ENCODE peak calls at places on chromosomes 16 and 17, in four cellular contexts. C is activated B cell treated with CpG ODN at 0.5 μM for 24 hours, J is endothelial cell, N is Peyer's patch. D is an unnamed sample.

GRCh38 chr17:55598495-55598894 is 87.2 kb upstream of the SMIM36 start:
- DNase-seq in C (no peak), J (no peak), N (no peak), D (no peak)

GRCh38 chr16:58035356-58036170 is 10.0 kb downstream of the MMP15 start:
- DNase-seq in N (peak), J (no peak), C (no peak), D (no peak)

GRCh38 chr17:35588196-35588920 is 1.2 kb downstream of the AP2B1 start:
- DNase-seq in N (no peak), J (no peak), C (no peak), D (no peak)

GRCh38 chr16:20814761-20815160 is 8.4 kb downstream of the REXO5 start:
- DNase-seq in N (no peak), C (no peak), J (no peak), D (no peak)

GRCh38 chr16:20538181-20538580 is 38.0 kb downstream of the ACSM2B start:
- DNase-seq in J (no peak), C (no peak), N (no peak), D (no peak)

GRCh38 chr16:59047114-59047513 is 313.0 kb upstream of the GOT2 start:
- DNase-seq in C (no peak), N (no peak), J (no peak), D (no peak)

GRCh38 chr16:55971447-55971846 is 96.3 kb upstream of the CES5A start:
- DNase-seq in J (no peak), N (no peak), C (no peak), D (no peak)

GRCh38 chr17:66076546-66077190 is 115.3 kb downstream of the CEP112 start:
- DNase-seq in N (no peak), J (no peak), C (no peak), D (no peak)

GRCh38 chr16:64311241-64311640 is 810.6 kb downstream of the CDH11 start:
- DNase-seq in J (no peak), N (no peak), C (no peak), D (no peak)

GRCh38 chr17:4948166-4948996 is at the start of gene PFN1:
- DNase-seq in N (peak), C (peak), J (peak), D (peak)

GRCh38 chr16:53358884-53359283 is 75.4 kb upstream of the RBL2 start:
- DNase-seq in C (no peak), J (no peak), N (no peak), D (no peak)

GRCh38 chr16:11202260-11203091 is 53.5 kb downstream of the SOCS1 start:
- DNase-seq in N (no peak), J (no peak), C (no peak), D (no peak)

GRCh38 chr17:4739122-4740024 is at the start of the genes CXCL16 and ZMYND15:
- DNase-seq in N (peak), C (peak), J (peak), D (no peak)

GRCh38 chr17:81928497-81929252 is 1.1 kb upstream of the MAFG start:
- DNase-seq in C (no peak), J (no peak), N (no peak), D (no peak)

GRCh38 chr17:74873874-74874614 is 1.2 kb upstream of the FDXR start:
- DNase-seq in C (no peak), N (no peak), J (no peak), D (no peak)

GRCh38 chr16:50468749-50469078 is 79.5 kb upstream of the NKD1 start:
- DNase-seq in N (no peak), C (no peak), J (no peak), D (no peak)

GRCh38 chr16:2149630-2150417 is 1.4 kb downstream of the RAB26 start:
- DNase-seq in C (no peak), J (no peak), N (no peak), D (no peak)

GRCh38 chr17:9470171-9470570 is 105.4 kb downstream of the STX8 start:
- DNase-seq in J (no peak), N (no peak), C (no peak), D (no peak)

GRCh38 chr17:39963826-39964225 is 1.0 kb downstream of the GSDMA start:
- DNase-seq in N (no peak), C (no peak), J (no peak), D (no peak)

GRCh38 chr17:51948128-51948527 is 210.4 kb downstream of the CA10 start:
- DNase-seq in J (no peak), N (no peak), C (no peak), D (no peak)

GRCh38 chr16:84453061-84453752 is 51.3 kb downstream of the MEAK7 start:
- DNase-seq in J (no peak), N (peak), C (no peak), D (peak)
- TF ChIP-seq CTCF in J (no peak), N (no peak), C (no peak), D (no peak)

GRCh38 chr17:282000-282911 is 70.4 kb downstream of the RPH3AL start:
- DNase-seq in N (peak), C (no peak), J (no peak), D (peak)
- TF ChIP-seq CTCF in N (no peak), C (no peak), J (no peak), D (no peak)

GRCh38 chr16:31455601-31456314 is 3.5 kb upstream of the ARMC5 start:
- DNase-seq in J (peak), N (peak), C (no peak), D (no peak)
- TF ChIP-seq CTCF in J (no peak), N (no peak), C (no peak), D (peak)

DNA sequence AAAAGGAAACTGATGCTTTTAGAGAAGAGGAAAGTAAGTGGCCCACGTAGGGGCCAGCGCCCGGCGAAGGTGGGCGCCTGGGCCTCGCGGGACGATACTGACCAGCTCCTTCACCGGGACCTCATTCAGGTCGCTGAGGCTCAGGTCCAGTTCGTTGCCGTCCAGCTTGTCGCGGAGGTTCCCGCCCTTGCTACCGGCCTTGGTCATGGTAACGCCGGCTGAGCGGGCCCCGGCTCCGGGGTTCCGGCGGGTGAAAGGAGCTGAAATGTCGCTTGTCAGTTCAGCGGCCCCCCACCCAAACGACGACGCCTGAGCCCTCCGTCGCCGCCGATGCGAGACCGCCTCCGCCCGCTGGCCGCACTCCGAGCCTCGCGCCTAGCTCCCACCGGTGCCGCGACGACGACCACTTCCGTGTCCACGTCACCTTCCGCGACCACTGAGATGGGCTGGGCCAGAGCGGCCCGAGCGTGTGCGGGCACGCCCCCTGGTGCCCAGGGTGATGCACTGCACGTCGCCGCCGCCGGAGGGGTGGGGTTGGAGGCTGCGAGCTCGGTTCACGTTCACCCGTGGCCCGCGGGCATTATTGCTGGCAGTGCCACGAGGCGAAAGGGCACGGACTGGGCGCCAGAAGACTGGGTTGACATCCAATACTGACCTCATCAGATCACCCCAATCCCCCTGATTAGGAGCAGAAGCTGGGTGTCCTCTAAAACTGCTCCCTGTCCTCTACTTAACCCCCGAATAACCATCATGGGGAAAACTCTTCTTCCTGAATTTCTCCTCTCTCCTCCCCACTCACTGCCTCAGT is at the start of gene LRRC59:
- DNase-seq in N (peak), C (peak), J (peak), D (peak)
- TF ChIP-seq CTCF in N (peak), C (peak), J (peak), D (peak)

D was measured in type B pancreatic cell.